ENCODE peak calls at places on chromosomes 3 and 15, in nine cellular contexts. V is foreskin keratinocyte; Z is sigmoid colon; J is neural progenitor cell; Q is CD4-positive, alpha-beta memory T cell; S is naive thymus-derived CD4-positive, alpha-beta T cell; I is left lung; G is prostate gland; W is ovary. U is an unnamed sample. For H3K27me3, the result is how much of the 10 kb centered on the place peaks cover.

GRCh38 chr3:42273351-42273750 is 7.4 kb upstream of the CCK start:
- DNase-seq in I (no peak), W (no peak), J (no peak), Q (no peak), G (no peak), Z (no peak), S (no peak), V (no peak), U (no peak)

GRCh38 chr3:188335656-188336055 is 181.7 kb downstream of the LPP start:
- DNase-seq in I (no peak), Q (no peak), S (no peak), Z (no peak), G (no peak), V (no peak), W (no peak), J (no peak), U (no peak)

GRCh38 chr3:46860381-46861292 is 2.6 kb downstream of the MYL3 start:
- DNase-seq in J (no peak), Q (no peak), G (no peak), Z (peak), S (no peak), W (peak), I (peak), V (no peak), U (no peak)

GRCh38 chr3:52896613-52897012 is 735 bp downstream of the STIMATE start:
- DNase-seq in Z (no peak), V (no peak), Q (no peak), J (peak), W (no peak), S (no peak), G (no peak), I (no peak), U (no peak)

GRCh38 chr15:24878153-24878552 is 76.6 kb upstream of the SNRPN start:
- DNase-seq in I (peak), Z (peak), V (peak), Q (no peak), S (no peak), G (peak), W (peak), J (no peak), U (peak)

GRCh38 chr3:140570602-140571001 is 107.3 kb upstream of the TRIM42 start:
- DNase-seq in W (peak), I (no peak), V (no peak), Z (no peak), J (no peak), S (no peak), Q (no peak), G (no peak), U (no peak)

GRCh38 chr3:58116161-58116955 is 94.4 kb downstream of the DNASE1L3 start:
- DNase-seq in I (no peak), V (no peak), J (no peak), W (no peak), Q (peak), G (no peak), Z (no peak), S (peak), U (no peak)

GRCh38 chr15:49058559-49058958 is 12.3 kb upstream of the SECISBP2L start:
- DNase-seq in J (no peak), V (no peak), G (no peak), Q (no peak), Z (no peak), S (no peak), W (no peak), I (no peak), U (no peak)

GRCh38 chr3:58049143-58049785 is 41.0 kb downstream of the FLNB start:
- DNase-seq in Q (no peak), W (peak), J (peak), G (peak), V (peak), S (no peak), I (no peak), Z (peak), U (peak)

GRCh38 chr3:169923189-169923588 is 11.8 kb downstream of the SAMD7 start:
- DNase-seq in Q (no peak), I (no peak), J (no peak), G (peak), Z (no peak), W (peak), S (no peak), V (no peak), U (peak)

DNA sequence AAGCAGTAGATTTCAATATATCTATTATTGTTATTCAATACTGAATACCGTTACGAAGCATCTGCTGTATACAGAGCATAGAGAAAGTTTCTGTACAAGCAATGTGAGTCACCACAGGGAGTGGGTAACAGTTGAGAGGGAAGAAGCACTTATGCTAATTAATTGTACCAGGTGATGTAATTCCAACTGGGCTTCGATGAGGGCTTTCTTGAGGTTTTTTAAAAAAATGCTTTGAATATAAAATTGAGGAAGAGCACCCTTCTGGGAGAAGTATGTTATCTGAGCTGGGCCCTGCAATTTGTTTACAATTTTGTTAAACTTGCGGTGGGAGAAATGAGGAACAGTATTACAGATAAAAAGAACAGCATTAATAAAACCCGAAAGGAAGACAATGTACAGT is 197.9 kb downstream of the TPRG1 start:
- DNase-seq in W (no peak), Z (no peak), I (no peak), J (no peak), S (no peak), G (no peak), Q (no peak), V (peak), U (no peak)
- H3K27me3 ChIP-seq in W (under half), Z (under half), I (under half), J (under half), S (under half), G (under half), Q (under half), V (under half), U (under half)

GRCh38 chr3:49198161-49198560 is 26.8 kb downstream of the KLHDC8B start:
- DNase-seq in I (no peak), G (no peak), Z (no peak), J (no peak), S (no peak), W (no peak), Q (no peak), V (no peak), U (no peak)
- H3K27me3 ChIP-seq in I (under half), G (under half), Z (under half), J (under half), S (under half), W (under half), Q (under half), V (under half), U (under half)

DNA sequence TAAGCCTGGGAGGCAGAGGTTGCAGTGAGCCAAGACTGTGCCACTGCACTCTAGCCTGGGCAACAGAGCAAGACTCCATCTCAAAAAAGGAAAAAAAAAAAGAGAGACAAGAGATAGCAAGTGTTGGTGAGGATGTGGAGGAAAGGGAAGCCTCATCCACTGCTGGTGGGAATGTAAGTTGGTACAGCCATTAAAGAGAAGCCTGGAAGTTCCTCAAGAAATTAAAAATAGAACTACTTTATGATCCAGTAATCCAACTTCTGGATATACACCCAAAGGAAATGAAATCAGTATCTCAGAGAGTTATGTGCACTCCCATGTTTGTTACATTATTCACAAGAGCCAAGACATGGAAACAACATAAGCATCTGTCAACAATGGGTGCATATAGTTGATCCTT is 14.9 kb downstream of the PYGO1 start:
- DNase-seq in J (no peak), Q (no peak), Z (no peak), G (no peak), W (no peak), S (no peak), I (no peak), V (no peak), U (no peak)
- H3K27me3 ChIP-seq in J (under half), Q (under half), Z (under half), G (under half), W (under half), S (under half), I (under half), V (under half), U (under half)

DNA sequence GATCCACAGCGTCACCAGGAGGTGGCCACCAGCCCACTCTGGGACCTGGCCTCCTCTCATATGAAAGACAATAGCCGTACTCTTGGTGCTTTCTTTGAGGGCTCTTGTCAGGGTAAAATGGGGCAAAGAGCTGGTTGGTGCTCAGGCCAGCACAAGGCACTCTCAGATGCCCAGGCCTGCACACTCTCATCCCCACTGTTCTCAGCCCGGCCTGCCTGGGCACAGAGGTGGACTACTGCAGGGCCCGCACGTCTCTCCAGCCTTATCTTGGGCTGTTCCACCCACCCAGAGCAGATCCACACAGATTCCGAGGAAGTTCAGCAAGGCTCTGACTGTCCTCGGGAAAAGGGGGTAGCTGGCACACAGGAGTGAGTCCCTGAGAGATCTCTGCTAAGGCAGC is 122.8 kb upstream of the PRR20G start:
- DNase-seq in I (no peak), J (no peak), Z (peak), V (no peak), W (no peak), Q (no peak), S (no peak), G (no peak), U (no peak)
- H3K27me3 ChIP-seq in I (under half), J (under half), Z (under half), V (under half), W (under half), Q (under half), S (under half), G (under half), U (under half)

DNA sequence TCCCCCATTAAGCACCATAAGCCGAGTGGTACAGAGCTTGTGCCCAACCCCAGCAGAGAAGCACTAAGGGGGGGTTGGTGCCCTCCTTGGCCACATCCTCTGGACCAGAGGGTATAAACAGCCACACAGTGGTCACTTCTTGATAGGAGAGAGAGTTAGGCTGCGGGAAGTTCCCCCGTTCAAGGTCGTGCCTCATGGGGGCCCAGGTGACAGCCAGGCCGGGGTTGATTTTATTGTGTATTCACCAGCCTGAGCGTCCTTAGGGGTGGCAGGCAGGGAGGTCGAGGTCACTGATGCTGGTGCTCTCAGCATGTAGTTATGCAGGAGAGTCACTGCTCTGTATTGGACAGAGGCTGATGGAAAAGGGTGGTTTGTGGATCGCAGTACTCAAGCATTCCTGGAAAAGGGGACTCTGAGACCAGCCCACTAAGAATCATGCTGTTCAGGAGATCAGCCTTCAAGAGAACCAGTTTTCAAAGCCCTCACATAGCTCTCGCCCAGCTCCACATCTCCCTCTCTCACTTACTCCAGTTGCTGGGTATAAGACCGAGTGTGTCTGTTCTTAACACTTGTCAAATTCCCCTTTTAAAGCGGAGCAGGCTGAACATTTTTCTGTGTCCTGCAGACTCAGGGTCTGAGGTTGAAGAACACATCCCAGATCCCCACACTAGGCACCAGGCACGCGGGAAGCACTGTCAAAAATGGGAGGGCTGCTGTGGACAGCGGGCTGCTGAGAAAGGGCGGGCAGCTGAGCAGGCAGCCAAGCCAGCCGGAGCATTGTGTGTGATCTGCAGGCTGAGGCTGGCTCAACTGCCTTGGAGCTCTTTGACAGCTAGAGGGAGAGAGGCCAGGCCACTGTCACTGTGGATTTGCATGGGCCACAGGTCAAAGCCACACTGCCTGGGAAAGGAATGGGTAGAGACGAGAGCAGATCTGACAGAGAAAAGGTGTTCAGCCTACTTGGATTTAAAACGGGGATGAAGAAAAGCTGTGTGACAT is 279.3 kb upstream of the LRRFIP2 start:
- DNase-seq in W (peak), S (no peak), V (no peak), J (peak), Q (no peak), Z (peak), I (peak), G (peak), U (peak)
- H3K27me3 ChIP-seq in W (under half), S (under half), V (half or more), J (half or more), Q (under half), Z (under half), I (half or more), G (under half), U (under half)

DNA sequence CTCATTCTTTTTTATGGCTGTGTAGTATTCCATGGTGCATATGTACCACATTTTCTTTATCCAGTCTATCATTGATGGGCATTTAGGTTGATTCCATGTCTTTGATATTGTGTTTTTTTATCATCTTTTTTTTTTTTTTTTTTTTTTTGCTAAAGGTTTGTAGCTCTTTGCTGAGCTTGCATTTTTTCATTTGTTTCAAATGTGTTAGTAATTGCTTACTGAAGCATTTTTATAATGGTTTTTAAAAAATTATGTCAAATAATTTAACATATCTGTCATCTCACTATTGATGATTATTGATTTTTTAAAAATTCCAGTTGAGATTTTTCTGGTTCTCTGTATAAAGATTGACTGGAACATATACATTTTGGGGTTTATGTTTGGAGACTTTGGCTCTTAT is 934.6 kb downstream of the TUSC7 start:
- DNase-seq in J (no peak), V (no peak), I (no peak), Q (no peak), Z (no peak), S (no peak), W (no peak), G (no peak), U (no peak)
- H3K27me3 ChIP-seq in J (under half), V (under half), I (under half), Q (under half), Z (under half), S (under half), W (under half), G (under half), U (under half)

GRCh38 chr3:13876451-13876850 is 3.4 kb downstream of the WNT7A start:
- DNase-seq in Q (no peak), J (peak), W (no peak), G (no peak), S (no peak), I (no peak), V (no peak), Z (no peak), U (no peak)

GRCh38 chr3:13873818-13874217 is 6.1 kb downstream of the WNT7A start:
- DNase-seq in G (no peak), Q (no peak), V (no peak), J (peak), W (no peak), S (no peak), Z (no peak), I (no peak), U (no peak)

GRCh38 chr3:13872451-13872850 is 7.4 kb downstream of the WNT7A start:
- DNase-seq in W (no peak), Z (peak), V (no peak), G (no peak), I (no peak), J (no peak), Q (no peak), S (no peak), U (no peak)

GRCh38 chr3:13871791-13872190 is 8.1 kb downstream of the WNT7A start:
- DNase-seq in G (no peak), Q (no peak), J (no peak), Z (no peak), W (no peak), V (no peak), I (no peak), S (no peak), U (no peak)

DNA sequence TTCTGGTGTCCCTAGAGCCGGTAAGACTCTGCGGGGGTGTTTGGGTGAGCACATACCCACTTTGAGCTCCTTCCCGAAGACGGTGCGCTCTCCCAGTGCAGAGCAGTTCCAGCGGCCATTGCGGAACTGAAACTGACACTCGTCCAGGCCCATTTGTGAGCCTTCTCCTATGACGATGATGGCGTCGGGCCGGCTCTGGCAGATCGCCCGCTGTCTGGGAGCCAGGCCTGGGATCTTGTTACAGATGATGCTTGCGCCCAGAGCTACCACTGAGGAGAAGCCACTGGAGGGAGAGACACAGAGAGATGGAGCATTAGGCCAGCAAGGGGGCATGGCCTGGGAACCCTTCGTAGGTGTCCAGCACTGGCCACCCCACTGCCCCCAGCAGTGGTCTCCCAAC is 5.0 kb downstream of the WNT7A start:
- DNase-seq in S (no peak), J (no peak), W (no peak), I (no peak), Z (no peak), G (no peak), Q (no peak), V (no peak), U (no peak)
- H3K27me3 ChIP-seq in S (under half), J (half or more), W (under half), I (half or more), Z (under half), G (under half), Q (under half), V (under half), U (under half)

DNA sequence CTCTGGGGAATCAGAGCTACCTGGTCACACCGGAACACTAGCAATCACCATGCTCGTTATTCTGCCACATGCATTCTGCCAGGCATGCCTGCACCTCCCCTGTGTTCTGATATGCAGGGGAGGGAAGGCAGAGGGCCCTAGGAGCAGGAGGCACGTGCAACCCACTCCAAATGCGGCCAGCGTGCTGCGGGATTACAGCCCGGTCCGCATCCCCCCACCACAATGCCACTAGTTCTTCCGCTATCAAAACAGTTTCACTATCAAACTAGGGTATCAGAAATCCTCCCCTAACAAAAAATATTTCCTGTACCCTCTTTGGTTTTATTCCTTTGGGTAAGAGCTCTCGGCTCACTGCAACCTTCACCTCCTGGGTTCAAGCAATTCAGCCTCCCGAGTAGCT is 223.2 kb upstream of the IGF1R start:
- DNase-seq in V (no peak), Z (no peak), S (no peak), I (no peak), J (no peak), G (no peak), W (no peak), Q (no peak), U (no peak)
- H3K27me3 ChIP-seq in V (under half), Z (under half), S (under half), I (half or more), J (half or more), G (under half), W (under half), Q (under half), U (under half)

GRCh38 chr3:137347817-137348368 is 390.1 kb downstream of the IL20RB start:
- DNase-seq in V (no peak), S (no peak), W (no peak), I (no peak), J (peak), Q (no peak), Z (no peak), G (no peak), U (no peak)
- H3K27me3 ChIP-seq in V (under half), S (under half), W (under half), I (under half), J (under half), Q (under half), Z (under half), G (under half), U (under half)

U was measured in body of pancreas.